ENCODE peak calls at places on chromosomes 5 and 9, in four cellular contexts. O is neural progenitor cell; F is left ventricle myocardium inferior; D is stimulated activated naive CD8-positive, alpha-beta T cell treated with anti-CD3 and anti-CD28 coated beads, Interleukin-15, amount 100 ng/mL, for 72 hours. X is an unnamed sample.

GRCh38 chr5:57703726-57704125 is 221.1 kb upstream of the ACTBL2 start:
- DNase-seq in O (no peak), F (no peak), D (no peak), X (no peak)

GRCh38 chr9:33858346-33858869 is 41.4 kb downstream of the UBE2R2 start:
- DNase-seq in O (no peak), F (no peak), D (no peak), X (no peak)

GRCh38 chr5:139747583-139748504 is 47.8 kb upstream of the PSD2 start:
- DNase-seq in O (peak; percentile 70), F (peak; percentile 49), D (peak; percentile 72), X (peak; percentile 21)

GRCh38 chr5:74885170-74885569 is 19.0 kb upstream of the FAM169A start:
- DNase-seq in O (no peak), F (no peak), D (no peak), X (no peak)

GRCh38 chr9:444528-444927 is 229.9 kb downstream of the DOCK8 start:
- DNase-seq in O (peak; percentile 20), F (no peak), D (no peak), X (no peak)

GRCh38 chr5:154015071-154015693 is 23.5 kb downstream of the FAM114A2 start:
- DNase-seq in O (no peak), F (peak; percentile 26), D (no peak), X (no peak)

GRCh38 chr5:36836831-36837230 is 39.7 kb upstream of the NIPBL start:
- DNase-seq in O (no peak), F (no peak), D (no peak), X (no peak)

GRCh38 chr5:53359906-53360305 is 120.5 kb upstream of the FST start:
- DNase-seq in O (no peak), F (no peak), D (no peak), X (no peak)

GRCh38 chr9:121350993-121351561 is 19.0 kb downstream of the STOM start:
- DNase-seq in O (no peak), F (peak; percentile 57), D (no peak), X (no peak)

GRCh38 chr9:33192493-33193245 is 25.5 kb upstream of the B4GALT1 start:
- DNase-seq in O (no peak), F (no peak), D (no peak), X (no peak)

GRCh38 chr9:125521462-125522327 is 185.3 kb downstream of the MAPKAP1 start:
- DNase-seq in O (no peak), F (no peak), D (peak; percentile 53), X (peak; percentile 24)

GRCh38 chr9:122360891-122361290 is 9.9 kb upstream of the PTGS1 start:
- DNase-seq in O (no peak), F (no peak), D (peak; percentile 24), X (no peak)

GRCh38 chr5:10030219-10030831 is 219.4 kb downstream of the ATPSCKMT start:
- DNase-seq in O (peak; percentile 59), F (no peak), D (no peak), X (no peak)

GRCh38 chr5:171681667-171682066 is 104.0 kb upstream of the SMIM23 start:
- DNase-seq in O (no peak), F (no peak), D (no peak), X (no peak)

GRCh38 chr9:124210697-124211096 is 47.1 kb upstream of the NEK6 start:
- DNase-seq in O (no peak), F (no peak), D (peak; percentile 60), X (no peak)

GRCh38 chr5:80990527-80990926 is 30.4 kb downstream of the RASGRF2 start:
- DNase-seq in O (no peak), F (no peak), D (no peak), X (no peak)

GRCh38 chr9:33446507-33447403 is 638 bp downstream of the AQP3 start:
- DNase-seq in O (peak; percentile 20), F (peak; percentile 33), D (peak; percentile 84), X (peak; percentile 39)

GRCh38 chr9:111599092-111599947 is at the start of gene PTGR1:
- DNase-seq in O (peak; percentile 89), F (peak; percentile 85), D (peak; percentile 20), X (peak; percentile 8)